ENCODE peak calls at places on chromosome 6, in seven cellular contexts. A is fibroblast of the aortic adventitia, I is psoas muscle, J is mesendoderm, X is neural progenitor cell, P is kidney, O is sigmoid colon. R is an unnamed sample.

GRCh38 chr6:46233131-46233530 is 62.4 kb upstream of the ENPP5 start:
- DNase-seq in A (no peak), I (no peak), J (no peak), X (no peak), P (no peak), O (no peak), R (no peak)

GRCh38 chr6:21999012-21999528 is 297.8 kb downstream of the PRL start:
- DNase-seq in A (peak), I (no peak), J (peak), X (no peak), P (no peak), O (no peak), R (no peak)

GRCh38 chr6:89353702-89354392 is 1.3 kb upstream of the UBE2J1 start:
- DNase-seq in A (no peak), I (no peak), J (no peak), X (peak), P (no peak), O (no peak), R (no peak)

GRCh38 chr6:22250486-22250885 is 46.4 kb downstream of the PRL start:
- DNase-seq in A (no peak), I (no peak), J (peak), X (peak), P (no peak), O (no peak), R (no peak)

GRCh38 chr6:164243012-164243610 is 828.6 kb downstream of the QKI start:
- DNase-seq in A (no peak), I (no peak), J (peak), X (no peak), P (no peak), O (no peak), R (no peak)

GRCh38 chr6:36703081-36703606 is 5.5 kb downstream of the RAB44 start:
- DNase-seq in A (no peak), I (no peak), J (no peak), X (no peak), P (no peak), O (peak), R (no peak)

GRCh38 chr6:46626228-46626909 is 26.2 kb downstream of the CYP39A1 start:
- DNase-seq in A (peak), I (no peak), J (peak), X (peak), P (no peak), O (no peak), R (peak)

GRCh38 chr6:143368426-143368825 is 82.1 kb downstream of the ADAT2 start:
- DNase-seq in A (peak), I (no peak), J (no peak), X (no peak), P (no peak), O (no peak), R (peak)

GRCh38 chr6:1987640-1988039 is 257.8 kb downstream of the GMDS start:
- DNase-seq in A (peak), I (no peak), J (no peak), X (no peak), P (no peak), O (no peak), R (no peak)

GRCh38 chr6:140572129-140572528 is 1197.7 kb upstream of the CITED2 start:
- DNase-seq in A (peak), I (no peak), J (no peak), X (no peak), P (no peak), O (no peak), R (no peak)

GRCh38 chr6:73688351-73688750 is 7.7 kb upstream of the CD109 start:
- DNase-seq in A (no peak), I (no peak), J (no peak), X (peak), P (no peak), O (no peak), R (no peak)

GRCh38 chr6:158548418-158549161 is 11.3 kb upstream of the TMEM181 start:
- DNase-seq in A (no peak), I (no peak), J (no peak), X (peak), P (no peak), O (no peak), R (no peak)

GRCh38 chr6:39190545-39191235 is 38.6 kb downstream of the KCNK5 start:
- DNase-seq in A (no peak), I (no peak), J (no peak), X (no peak), P (peak), O (no peak), R (no peak)

GRCh38 chr6:111403388-111403787 is 79.6 kb downstream of the REV3L start:
- DNase-seq in A (no peak), I (no peak), J (no peak), X (no peak), P (no peak), O (no peak), R (no peak)

GRCh38 chr6:4451101-4451500 is 315.7 kb upstream of the ECI2 start:
- DNase-seq in A (no peak), I (no peak), J (no peak), X (no peak), P (no peak), O (no peak), R (no peak)

GRCh38 chr6:170003027-170003426 is 251.6 kb downstream of the ERMARD start:
- DNase-seq in A (no peak), I (no peak), J (no peak), X (no peak), P (no peak), O (peak), R (no peak)

GRCh38 chr6:46790359-46790874 is 2.8 kb upstream of the MEP1A start:
- DNase-seq in A (no peak), I (no peak), J (peak), X (no peak), P (no peak), O (no peak), R (no peak)

GRCh38 chr6:160265869-160266476 is 7.4 kb upstream of the SLC22A2 start:
- DNase-seq in A (peak), I (no peak), J (no peak), X (no peak), P (no peak), O (no peak), R (no peak)

GRCh38 chr6:32406857-32407256 is at the start of gene BTNL2:
- DNase-seq in A (no peak), I (no peak), J (no peak), X (no peak), P (no peak), O (no peak), R (no peak)

GRCh38 chr6:52493669-52494068 is 73.5 kb downstream of the EFHC1 start:
- DNase-seq in A (peak), I (no peak), J (no peak), X (no peak), P (no peak), O (no peak), R (no peak)

GRCh38 chr6:93419304-93420162 is at the start of gene EPHA7:
- DNase-seq in A (peak), I (peak), J (peak), X (peak), P (peak), O (peak), R (no peak)

GRCh38 chr6:169799474-169799926 is 48.1 kb downstream of the ERMARD start:
- DNase-seq in A (no peak), I (no peak), J (peak), X (no peak), P (no peak), O (no peak), R (no peak)

GRCh38 chr6:144741659-144742058 is 456.5 kb downstream of the UTRN start:
- DNase-seq in A (no peak), I (no peak), J (no peak), X (no peak), P (no peak), O (no peak), R (no peak)

GRCh38 chr6:56637640-56638039 is 5.0 kb downstream of the DST start:
- DNase-seq in A (peak), I (no peak), J (peak), X (peak), P (no peak), O (no peak), R (no peak)

GRCh38 chr6:138007014-138007472 is 100.2 kb downstream of the PERP start:
- DNase-seq in A (peak), I (no peak), J (peak), X (peak), P (no peak), O (no peak), R (no peak)

GRCh38 chr6:8243462-8243861 is 141.1 kb upstream of the EEF1E1 start:
- DNase-seq in A (peak), I (no peak), J (peak), X (no peak), P (no peak), O (no peak), R (no peak)

GRCh38 chr6:7468382-7469081 is 72.9 kb upstream of the DSP start:
- DNase-seq in A (peak), I (peak), J (peak), X (no peak), P (no peak), O (no peak), R (no peak)

GRCh38 chr6:79512014-79512413 is 25.2 kb downstream of the LCA5 start:
- DNase-seq in A (no peak), I (no peak), J (no peak), X (no peak), P (no peak), O (no peak), R (no peak)

GRCh38 chr6:75711173-75711572 is 37.9 kb upstream of the MYO6 start:
- DNase-seq in A (no peak), I (no peak), J (no peak), X (no peak), P (no peak), O (no peak), R (no peak)

GRCh38 chr6:16781348-16782169 is 20.3 kb upstream of the ATXN1 start:
- DNase-seq in A (no peak), I (no peak), J (no peak), X (no peak), P (no peak), O (no peak), R (no peak)

GRCh38 chr6:142927904-142928303 is 17.1 kb downstream of the HIVEP2 start:
- DNase-seq in A (peak), I (no peak), J (no peak), X (no peak), P (no peak), O (no peak), R (no peak)

GRCh38 chr6:136952714-136953260 is 30.7 kb downstream of the SLC35D3 start:
- DNase-seq in A (no peak), I (no peak), J (no peak), X (no peak), P (no peak), O (no peak), R (no peak)

GRCh38 chr6:5871296-5871695 is 135.4 kb downstream of the NRN1 start:
- DNase-seq in A (no peak), I (no peak), J (no peak), X (no peak), P (no peak), O (no peak), R (no peak)

DNA sequence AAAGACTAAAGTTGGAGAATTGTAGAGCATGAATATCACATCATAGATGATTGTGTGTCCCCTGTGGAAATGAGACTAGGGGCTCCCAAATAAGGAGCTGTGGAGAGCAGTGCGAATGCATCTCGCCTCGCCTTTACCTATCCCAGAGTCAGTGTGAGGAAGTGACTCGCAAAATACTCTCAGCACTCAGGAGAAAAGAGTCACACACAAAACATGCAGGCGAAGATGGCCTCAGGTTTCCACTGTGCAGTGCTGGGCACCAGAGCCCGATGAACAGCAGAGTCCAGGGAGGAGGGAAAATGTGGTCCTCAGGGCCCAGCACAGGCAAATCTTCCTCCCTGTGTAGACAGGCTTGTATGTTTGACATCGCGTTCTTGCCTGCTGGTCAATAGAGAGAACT is 126.5 kb upstream of the AFDN start:
- DNase-seq in A (no peak), I (no peak), J (no peak), X (no peak), P (no peak), O (peak), R (no peak)
- H3K4me3 ChIP-seq in A (no peak), I (no peak), J (no peak), X (no peak), P (no peak), O (no peak), R (no peak)

GRCh38 chr6:157534134-157534871 is 153.3 kb downstream of the ZDHHC14 start:
- DNase-seq in A (no peak), I (no peak), J (no peak), X (no peak), P (no peak), O (no peak), R (no peak)

GRCh38 chr6:157536218-157536534 is 155.2 kb downstream of the ZDHHC14 start:
- DNase-seq in A (no peak), I (no peak), J (no peak), X (no peak), P (no peak), O (no peak), R (peak)

GRCh38 chr6:157534991-157535353 is 154.0 kb downstream of the ZDHHC14 start:
- DNase-seq in A (no peak), I (no peak), J (no peak), X (no peak), P (no peak), O (no peak), R (no peak)

GRCh38 chr6:157537518-157537917 is 156.5 kb downstream of the ZDHHC14 start:
- DNase-seq in A (no peak), I (no peak), J (no peak), X (no peak), P (no peak), O (no peak), R (no peak)

DNA sequence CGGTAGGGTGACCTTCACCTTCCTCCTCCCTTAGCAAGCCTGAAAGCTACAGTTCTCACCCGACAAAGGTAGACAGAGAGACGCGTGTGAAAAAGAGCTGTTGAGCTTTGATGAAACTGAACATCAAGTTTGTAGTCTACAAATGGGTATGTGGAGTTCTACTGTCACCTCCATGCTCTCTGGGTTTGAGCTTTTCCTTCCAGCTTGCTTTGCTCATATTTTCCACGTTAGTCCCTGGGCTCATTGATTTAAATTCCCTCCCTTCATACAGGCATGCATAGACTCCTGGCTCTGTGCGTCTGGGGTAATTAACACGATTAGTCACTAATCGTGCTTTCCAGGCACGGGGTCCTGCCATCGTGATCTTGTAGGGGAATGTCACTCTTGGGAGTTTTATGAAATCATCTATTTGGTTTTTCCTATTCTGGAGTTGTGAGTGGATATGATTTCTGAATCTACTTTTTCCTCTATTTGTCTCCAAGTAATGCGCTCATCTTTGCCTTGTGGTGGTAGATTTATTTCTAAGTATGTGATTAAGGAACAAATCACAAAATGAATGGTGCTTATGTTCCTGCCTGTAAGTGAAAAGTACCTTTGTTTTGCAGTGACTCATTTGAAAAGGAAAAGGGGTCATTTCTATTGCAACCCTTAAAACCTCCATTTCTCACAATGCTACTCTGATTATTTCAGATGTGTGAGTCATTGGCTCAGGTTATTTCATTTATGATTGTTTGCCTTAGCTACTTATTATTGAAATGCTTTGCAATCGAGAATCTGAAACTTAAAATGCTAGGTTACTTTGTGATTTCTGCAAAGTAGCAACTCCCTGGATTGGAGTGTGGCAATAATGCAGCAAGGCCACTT is 154.6 kb downstream of the ZDHHC14 start:
- DNase-seq in A (peak), I (no peak), J (no peak), X (no peak), P (no peak), O (no peak), R (no peak)
- H3K4me3 ChIP-seq in A (no peak), I (no peak), J (no peak), X (no peak), P (no peak), O (no peak), R (peak)

DNA sequence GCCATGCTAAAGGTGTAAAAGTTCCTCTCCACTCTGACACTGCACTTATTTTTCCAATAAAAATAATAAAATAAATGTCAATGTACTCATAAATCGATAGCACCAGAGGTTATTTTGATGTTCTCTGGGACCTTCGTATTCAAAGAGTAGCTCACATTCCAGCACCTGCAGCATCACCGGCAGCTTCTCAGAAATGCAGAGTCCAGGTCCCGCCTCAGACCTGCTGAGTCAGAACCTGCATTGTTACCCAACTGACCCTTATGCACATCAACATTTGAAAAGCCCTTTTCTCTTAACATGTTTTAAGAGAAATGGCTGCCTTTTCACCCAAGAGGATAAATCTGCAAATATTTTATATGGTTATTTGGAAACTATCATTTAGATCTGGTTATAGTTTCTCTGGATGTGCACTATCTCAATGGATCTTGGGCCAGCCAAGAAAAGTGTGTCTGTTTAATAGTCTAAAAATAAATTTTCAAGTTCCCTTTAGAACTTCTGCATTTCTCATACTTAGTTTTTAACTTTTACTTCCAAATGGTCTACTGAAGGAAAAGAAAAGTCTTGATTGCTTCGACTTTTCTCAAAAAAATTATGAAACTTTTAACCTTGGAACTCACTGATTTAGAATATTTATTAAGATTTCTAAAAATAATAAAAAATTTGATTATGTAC is 216.2 kb upstream of the PRDM1 start:
- DNase-seq in A (no peak), I (no peak), J (peak), X (no peak), P (no peak), O (no peak), R (no peak)
- H3K4me3 ChIP-seq in A (no peak), I (no peak), J (no peak), X (no peak), P (no peak), O (no peak), R (no peak)

GRCh38 chr6:106513813-106514212 is 115.5 kb downstream of the RTN4IP1 start:
- DNase-seq in A (peak), I (no peak), J (no peak), X (no peak), P (no peak), O (no peak), R (peak)

GRCh38 chr6:106512048-106512957 is 117.0 kb downstream of the RTN4IP1 start:
- DNase-seq in A (peak), I (peak), J (peak), X (peak), P (peak), O (peak), R (peak)

GRCh38 chr6:106512958-106513480 is 116.3 kb downstream of the RTN4IP1 start:
- DNase-seq in A (no peak), I (no peak), J (no peak), X (no peak), P (no peak), O (no peak), R (peak)

GRCh38 chr6:106516629-106517028 is 112.7 kb downstream of the RTN4IP1 start:
- DNase-seq in A (no peak), I (no peak), J (no peak), X (no peak), P (no peak), O (no peak), R (no peak)

DNA sequence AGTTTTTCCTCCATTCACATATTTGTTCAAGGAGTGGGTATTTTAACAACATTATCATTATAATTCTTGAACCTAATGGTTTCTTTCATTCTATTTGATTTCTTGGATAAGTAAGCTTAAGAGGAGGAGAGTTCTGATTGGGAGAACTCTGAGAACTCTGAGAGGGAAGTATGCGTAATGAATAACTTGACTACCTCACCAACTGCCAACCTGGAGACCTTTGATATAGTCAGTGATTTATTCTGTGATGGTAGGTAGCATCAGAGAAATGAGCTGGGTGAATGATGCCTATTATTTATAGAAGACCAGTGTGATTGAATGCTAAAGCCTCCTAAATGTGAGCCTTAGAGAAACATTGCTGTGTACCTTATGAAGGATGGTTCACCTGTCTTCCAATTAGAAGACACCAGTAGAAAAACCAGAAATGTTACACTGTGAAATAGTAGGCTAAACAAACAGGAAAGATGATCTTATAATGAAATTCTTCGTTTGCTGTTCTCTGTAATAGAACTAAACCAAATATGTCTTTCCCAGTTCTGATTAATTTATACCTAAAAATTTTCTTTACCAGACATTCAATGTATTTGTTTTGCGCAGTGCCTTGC is 114.9 kb downstream of the RTN4IP1 start:
- DNase-seq in A (no peak), I (no peak), J (no peak), X (no peak), P (no peak), O (no peak), R (no peak)
- H3K4me3 ChIP-seq in A (peak), I (peak), J (no peak), X (no peak), P (peak), O (no peak), R (peak)

GRCh38 chr6:43174263-43175112 is 3.4 kb downstream of the SRF start:
- DNase-seq in A (peak), I (peak), J (peak), X (peak), P (peak), O (peak), R (peak)
- H3K4me3 ChIP-seq in A (peak), I (peak), J (no peak), X (peak), P (peak), O (peak), R (peak)